ENCODE peak calls at places on chromosomes 16 and 17, in four cellular contexts. Z, M, J and C are unnamed samples.

GRCh38 chr17:3514873-3515272 is 39.1 kb downstream of the ASPA start:
- DNase-seq in Z (no peak), M (no peak), J (no peak), C (no peak)

GRCh38 chr16:52435573-52435972 is 111.4 kb downstream of the TOX3 start:
- DNase-seq in Z (no peak), M (no peak), J (no peak), C (no peak)

GRCh38 chr17:19319771-19320505 is 42.6 kb downstream of the B9D1 start:
- DNase-seq in Z (no peak), M (no peak), J (no peak), C (no peak)

GRCh38 chr17:36495076-36495578 is 8.6 kb downstream of the ZNHIT3 start:
- DNase-seq in Z (no peak), M (no peak), J (no peak), C (peak; percentile 46)

GRCh38 chr16:3952342-3953131 is 72.0 kb upstream of the CREBBP start:
- DNase-seq in Z (no peak), M (peak; percentile 89), J (no peak), C (peak; percentile 95)

GRCh38 chr17:47423406-47424295 is 99.9 kb downstream of the EFCAB13 start:
- DNase-seq in Z (no peak), M (peak; percentile 26), J (no peak), C (no peak)

GRCh38 chr17:4375039-4375748 is 8.7 kb upstream of the UBE2G1 start:
- DNase-seq in Z (no peak), M (no peak), J (no peak), C (peak; percentile 58)

GRCh38 chr17:80524150-80524712 is 20.4 kb upstream of the RPTOR start:
- DNase-seq in Z (no peak), M (peak; percentile 40), J (no peak), C (no peak)

GRCh38 chr17:65495255-65496060 is 66.0 kb downstream of the AXIN2 start:
- DNase-seq in Z (no peak), M (no peak), J (no peak), C (no peak)

GRCh38 chr16:22317001-22317530 is 19.9 kb downstream of the POLR3E start:
- DNase-seq in Z (no peak), M (peak; percentile 13), J (no peak), C (no peak)

GRCh38 chr16:53022374-53022773 is 30.3 kb downstream of the CHD9NB start:
- DNase-seq in Z (no peak), M (peak; percentile 62), J (peak; percentile 43), C (peak; percentile 63)

GRCh38 chr16:77273-77806 is 685 bp upstream of the MPG start:
- DNase-seq in Z (no peak), M (peak; percentile 51), J (peak; percentile 61), C (peak; percentile 71)

GRCh38 chr17:40190197-40191021 is 13.1 kb downstream of the RAPGEFL1 start:
- DNase-seq in Z (no peak), M (no peak), J (no peak), C (peak; percentile 32)

GRCh38 chr16:69131167-69131748 is 1.1 kb downstream of the CHTF8 start:
- DNase-seq in Z (no peak), M (peak; percentile 60), J (peak; percentile 24), C (peak; percentile 88)

GRCh38 chr16:29811896-29812665 is at the start of gene PRRT2:
- DNase-seq in Z (no peak), M (peak; percentile 80), J (peak; percentile 43), C (peak; percentile 79)

GRCh38 chr16:88977028-88977844 is at the start of gene CBFA2T3:
- DNase-seq in Z (peak; percentile 30), M (peak; percentile 55), J (no peak), C (peak; percentile 95)

GRCh38 chr16:88966986-88967799 is 9.8 kb downstream of the CBFA2T3 start:
- DNase-seq in Z (no peak), M (no peak), J (no peak), C (no peak)

GRCh38 chr16:23514381-23515152 is 4.3 kb upstream of the GGA2 start:
- DNase-seq in Z (no peak), M (no peak), J (no peak), C (no peak)

GRCh38 chr17:16934133-16934795 is 37.7 kb downstream of the TNFRSF13B start:
- DNase-seq in Z (no peak), M (no peak), J (no peak), C (no peak)

GRCh38 chr16:3274490-3274889 is 8.8 kb upstream of the ZNF263 start:
- DNase-seq in Z (no peak), M (peak; percentile 86), J (peak; percentile 30), C (peak; percentile 44)

GRCh38 chr16:9827062-9827752 is 355.0 kb downstream of the GRIN2A start:
- DNase-seq in Z (no peak), M (no peak), J (no peak), C (no peak)

GRCh38 chr16:4649744-4650442 is 25.3 kb downstream of the MGRN1 start:
- DNase-seq in Z (no peak), M (no peak), J (no peak), C (no peak)

GRCh38 chr16:54266363-54266955 is 20.1 kb downstream of the IRX3 start:
- DNase-seq in Z (no peak), M (no peak), J (no peak), C (peak; percentile 86)

GRCh38 chr17:58605986-58606385 is 85.9 kb downstream of the TEX14 start:
- DNase-seq in Z (no peak), M (no peak), J (no peak), C (no peak)

GRCh38 chr17:35761601-35762000 is 914 bp downstream of the C17orf50 start:
- DNase-seq in Z (no peak), M (no peak), J (no peak), C (no peak)

GRCh38 chr16:17275076-17275732 is 195.6 kb downstream of the XYLT1 start:
- DNase-seq in Z (peak; percentile 43), M (no peak), J (no peak), C (no peak)

GRCh38 chr16:19289805-19290490 is 4.4 kb downstream of the CLEC19A start:
- DNase-seq in Z (peak; percentile 19), M (no peak), J (no peak), C (no peak)

GRCh38 chr17:80605326-80606066 is 60.9 kb downstream of the RPTOR start:
- DNase-seq in Z (no peak), M (no peak), J (peak; percentile 44), C (no peak)

GRCh38 chr16:22642689-22643088 is 132.0 kb downstream of the NPIPB5 start:
- DNase-seq in Z (no peak), M (no peak), J (no peak), C (no peak)

GRCh38 chr17:77028900-77029299 is 111.9 kb upstream of the SEC14L1 start:
- DNase-seq in Z (no peak), M (no peak), J (no peak), C (no peak)

DNA sequence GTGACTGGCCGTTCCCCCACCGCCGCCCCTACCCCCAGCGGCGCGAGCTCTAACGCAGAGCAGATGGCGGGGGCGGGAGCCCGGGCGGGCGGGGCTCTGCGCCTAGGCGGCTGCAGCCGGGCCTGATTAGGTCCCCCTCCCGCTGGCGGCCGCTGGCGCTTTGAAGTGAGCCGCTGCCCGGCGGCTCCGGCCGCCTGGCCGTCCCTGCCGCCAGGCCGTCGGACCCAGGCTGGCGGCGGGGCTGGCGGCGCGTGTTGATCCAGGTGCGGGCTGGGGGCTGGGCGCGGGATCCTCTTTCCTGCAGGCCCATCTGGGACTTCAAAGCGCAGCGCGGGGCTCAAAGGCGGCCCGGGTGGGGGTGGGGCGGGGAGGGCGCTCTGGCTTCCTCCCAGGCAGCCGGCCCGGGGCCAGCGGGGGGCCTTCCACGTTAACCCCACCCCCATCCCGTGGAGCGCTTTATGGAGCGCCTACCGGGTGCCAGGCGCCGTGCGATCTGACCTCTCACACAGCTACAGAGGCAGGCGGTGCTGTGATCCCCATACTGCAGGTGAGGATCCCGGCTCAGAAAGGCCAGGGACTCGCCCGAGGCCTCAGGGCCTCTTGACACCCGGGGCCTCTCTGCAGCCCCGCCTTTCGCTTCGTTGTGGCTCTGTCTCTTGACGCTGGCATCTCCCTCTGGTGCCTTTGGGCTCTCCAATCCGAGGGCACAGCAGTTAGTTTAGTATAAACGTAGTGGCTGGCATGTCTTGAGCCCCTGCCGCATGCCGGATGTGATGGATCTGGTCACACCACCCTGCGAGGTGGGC is 80.0 kb upstream of the NKD1 start:
- DNase-seq in Z (no peak), M (peak; percentile 16), J (no peak), C (peak; percentile 25)
- TF ChIP-seq CTCF in Z (no peak), M (no peak), J (no peak), C (no peak)

DNA sequence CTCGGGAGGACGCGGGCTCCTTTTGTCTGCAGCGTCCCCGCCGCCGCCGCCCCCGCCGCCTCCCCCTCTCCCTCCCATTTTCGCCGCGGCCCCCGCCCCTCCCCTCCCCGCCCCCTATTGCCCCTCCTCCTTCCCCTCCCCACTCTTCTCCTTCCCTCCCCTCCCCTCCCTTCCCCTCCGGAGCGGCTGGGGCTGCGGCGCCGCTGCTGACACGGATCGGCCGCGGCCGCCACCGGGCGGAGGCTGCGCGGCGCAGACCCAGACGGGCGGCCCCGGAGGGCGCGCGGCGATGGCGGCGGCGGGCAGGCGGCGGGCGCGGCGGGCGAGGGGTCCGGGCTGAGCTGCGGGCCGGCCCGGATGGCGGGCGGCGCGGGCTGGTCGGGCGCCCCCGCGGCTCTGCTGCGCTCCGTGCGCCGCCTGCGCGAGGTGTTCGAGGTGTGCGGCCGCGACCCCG is at the start of gene RAB11FIP4:
- DNase-seq in Z (no peak), M (peak; percentile 10), J (no peak), C (no peak)
- H3K4me3 ChIP-seq in Z (peak within 1 kb of the TSS; percentile 56), M (peak within 1 kb of the TSS; percentile 48), J (peak within 1 kb of the TSS; percentile 31), C (no peak within 1 kb of the TSS)

DNA sequence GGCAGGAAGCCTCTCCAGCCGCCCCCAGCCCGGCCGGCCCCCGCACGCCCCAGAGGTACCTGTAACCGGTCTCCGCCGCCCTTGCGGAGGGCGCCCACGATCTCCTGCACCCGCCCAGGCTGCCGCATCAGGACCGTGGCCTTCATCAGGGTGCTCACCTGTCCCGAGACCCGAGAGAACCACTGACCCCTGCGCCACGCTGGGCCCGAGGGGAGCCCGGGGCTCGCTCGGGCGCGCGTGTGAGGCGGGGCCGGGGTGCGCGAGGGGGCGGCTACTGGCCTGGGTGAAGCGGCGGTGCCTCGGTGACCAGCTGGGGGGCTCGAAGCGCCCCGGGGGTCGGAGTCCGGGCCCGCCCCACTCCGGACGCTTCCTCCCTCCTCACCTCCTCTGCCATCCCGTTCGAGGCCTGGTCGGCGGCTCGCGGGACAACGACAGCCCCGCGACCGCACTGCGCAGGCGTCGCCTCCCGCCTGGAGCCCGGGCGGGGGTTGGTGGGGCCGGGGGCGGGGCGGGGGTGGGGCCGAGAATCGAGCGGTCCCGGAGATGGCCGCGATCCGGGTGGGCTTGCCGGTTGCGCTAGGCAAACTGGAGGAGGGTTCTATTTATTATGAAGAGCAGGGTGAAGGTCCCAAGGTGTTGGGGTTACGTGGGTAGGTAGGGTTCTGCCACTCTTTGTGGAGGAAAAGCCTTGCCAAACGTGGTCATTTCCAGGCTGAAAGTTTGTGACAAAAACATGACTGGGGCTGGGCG is at the start of gene NT5C3B:
- DNase-seq in Z (peak; percentile 46), M (peak; percentile 61), J (no peak), C (peak; percentile 60)
- TF ChIP-seq POLR2A in Z (no peak), M (no peak), J (no peak), C (no peak)

DNA sequence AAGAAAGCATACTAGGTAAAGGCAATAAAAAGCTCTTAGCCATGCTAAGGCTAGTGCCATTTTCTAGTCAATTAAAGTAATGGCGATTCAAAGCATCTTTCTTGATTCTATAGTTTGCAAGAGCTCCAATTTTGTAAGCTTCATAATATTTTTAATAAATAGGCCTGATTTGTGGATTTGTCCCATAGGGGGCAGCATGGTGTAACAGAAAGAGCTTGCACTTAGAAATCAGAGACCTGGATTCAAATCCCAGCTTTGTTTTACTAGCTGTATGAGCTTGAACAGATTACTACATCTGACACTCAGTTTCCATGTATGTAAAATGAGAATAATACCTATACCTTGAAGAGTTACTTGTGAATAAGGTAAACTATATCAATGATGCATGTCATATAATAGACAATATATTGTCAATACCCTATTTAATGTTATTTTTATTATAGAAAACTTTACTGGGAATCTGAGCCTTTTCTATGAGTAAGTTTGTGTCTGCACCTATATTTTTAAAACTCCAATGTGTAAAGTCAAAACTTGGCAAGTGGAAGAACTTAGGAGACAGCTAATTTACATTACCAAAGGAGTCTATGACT is 93.6 kb upstream of the NOG start:
- DNase-seq in Z (no peak), M (peak; percentile 40), J (peak; percentile 37), C (peak; percentile 71)
- TF ChIP-seq CTCF in Z (no peak), M (peak; percentile 48), J (peak; percentile 54), C (peak; percentile 21)